ENCODE peak calls at places on chromosome 21, in eight cellular contexts. A is HT1080; O is GM04503; U is left cardiac atrium; W is stimulated activated CD8-positive, alpha-beta memory T cell treated with anti-CD3 and anti-CD28 coated beads, Interleukin-2, amount 100 ng/mL, for 48 hours; E is GM04504; B is NCI-H1694; M is NCI-H345. F is an unnamed sample.
A peak's percentile ranks its signal among the peaks of the same experiment; 100 is the strongest.

GRCh38 chr21:45467221-45467779 is 62.3 kb downstream of the COL18A1 start:
- DNase-seq in A (no peak), O (no peak), U (peak; percentile 26), W (no peak), E (no peak), B (no peak), M (no peak), F (no peak)

GRCh38 chr21:32321480-32321879 is 22.8 kb downstream of the MRAP start:
- DNase-seq in A (no peak), O (no peak), U (no peak), W (no peak), E (no peak), B (no peak), M (no peak), F (peak; percentile 17)

GRCh38 chr21:42036313-42036712 is 26.2 kb upstream of the ZBTB21 start:
- DNase-seq in A (no peak), O (no peak), U (no peak), W (no peak), E (no peak), B (no peak), M (no peak), F (no peak)

GRCh38 chr21:28247454-28248020 is 745.1 kb downstream of the LTN1 start:
- DNase-seq in A (no peak), O (no peak), U (no peak), W (no peak), E (no peak), B (no peak), M (no peak), F (no peak)

GRCh38 chr21:44516342-44516741 is 23.7 kb downstream of the KRTAP10-1 start:
- DNase-seq in A (no peak), O (no peak), U (no peak), W (no peak), E (no peak), B (no peak), M (no peak), F (no peak)

GRCh38 chr21:46052703-46053651 is 44.9 kb upstream of the COL6A2 start:
- DNase-seq in A (peak; percentile 23), O (peak; percentile 89), U (no peak), W (peak; percentile 51), E (peak; percentile 81), B (no peak), M (no peak), F (peak; percentile 5)

GRCh38 chr21:38660333-38661295 is 145.1 kb upstream of the ETS2 start:
- DNase-seq in A (no peak), O (no peak), U (peak; percentile 39), W (no peak), E (no peak), B (no peak), M (peak; percentile 26), F (no peak)

GRCh38 chr21:41713495-41714281 is 53.2 kb downstream of the RIPK4 start:
- DNase-seq in A (no peak), O (no peak), U (no peak), W (no peak), E (no peak), B (no peak), M (no peak), F (no peak)

GRCh38 chr21:34844924-34845238 is 176.1 kb downstream of the CLIC6 start:
- DNase-seq in A (no peak), O (no peak), U (no peak), W (no peak), E (no peak), B (no peak), M (peak; percentile 76), F (no peak)

GRCh38 chr21:27649323-27649722 is 682.4 kb upstream of the ADAMTS5 start:
- DNase-seq in A (peak; percentile 87), O (peak; percentile 77), U (no peak), W (no peak), E (peak; percentile 84), B (no peak), M (no peak), F (no peak)

GRCh38 chr21:44888581-44889550 is 15.4 kb upstream of the PTTG1IP start:
- DNase-seq in A (no peak), O (no peak), U (no peak), W (no peak), E (no peak), B (no peak), M (no peak), F (no peak)

GRCh38 chr21:35559881-35560280 is 500.4 kb downstream of the SETD4 start:
- DNase-seq in A (peak; percentile 30), O (no peak), U (no peak), W (no peak), E (no peak), B (no peak), M (no peak), F (no peak)

GRCh38 chr21:41771625-41771945 is 4.7 kb upstream of the RIPK4 start:
- DNase-seq in A (no peak), O (no peak), U (no peak), W (no peak), E (no peak), B (no peak), M (no peak), F (no peak)

GRCh38 chr21:21246007-21246406 is 247.8 kb downstream of the NCAM2 start:
- DNase-seq in A (no peak), O (no peak), U (no peak), W (no peak), E (no peak), B (no peak), M (no peak), F (no peak)

GRCh38 chr21:44574457-44575306 is 1.2 kb downstream of the KRTAP10-4 start:
- DNase-seq in A (peak; percentile 23), O (no peak), U (no peak), W (no peak), E (no peak), B (no peak), M (no peak), F (no peak)

GRCh38 chr21:15841856-15842564 is 112.2 kb downstream of the USP25 start:
- DNase-seq in A (peak; percentile 66), O (no peak), U (no peak), W (no peak), E (no peak), B (no peak), M (no peak), F (no peak)

GRCh38 chr21:40074198-40074597 is 207.0 kb downstream of the PCP4 start:
- DNase-seq in A (no peak), O (no peak), U (no peak), W (no peak), E (no peak), B (no peak), M (no peak), F (no peak)

GRCh38 chr21:45306832-45307571 is 19.3 kb upstream of the POFUT2 start:
- DNase-seq in A (no peak), O (no peak), U (peak; percentile 90), W (no peak), E (peak; percentile 33), B (no peak), M (no peak), F (no peak)

GRCh38 chr21:35697321-35697808 is 363.0 kb downstream of the SETD4 start:
- DNase-seq in A (peak; percentile 8), O (no peak), U (peak; percentile 79), W (no peak), E (peak; percentile 3), B (no peak), M (peak; percentile 92), F (peak; percentile 61)

GRCh38 chr21:22575165-22575584 is 1577.0 kb downstream of the NCAM2 start:
- DNase-seq in A (peak; percentile 72), O (no peak), U (no peak), W (no peak), E (no peak), B (peak; percentile 58), M (peak; percentile 52), F (no peak)

GRCh38 chr21:23695449-23695848 is 1911.8 kb downstream of the MRPL39 start:
- DNase-seq in A (no peak), O (no peak), U (no peak), W (no peak), E (no peak), B (no peak), M (no peak), F (no peak)

GRCh38 chr21:29297483-29298347 is 1.0 kb upstream of the BACH1 start:
- DNase-seq in A (no peak), O (no peak), U (no peak), W (no peak), E (no peak), B (no peak), M (no peak), F (no peak)

GRCh38 chr21:45154511-45155508 is 80.4 kb downstream of the ADARB1 start:
- DNase-seq in A (peak; percentile 38), O (peak; percentile 55), U (no peak), W (no peak), E (peak; percentile 45), B (peak; percentile 39), M (no peak), F (no peak)

GRCh38 chr21:42216726-42217572 is 2.0 kb upstream of the ABCG1 start:
- DNase-seq in A (no peak), O (no peak), U (no peak), W (no peak), E (no peak), B (no peak), M (no peak), F (no peak)

GRCh38 chr21:17828223-17828622 is 9.1 kb upstream of the C21orf91 start:
- DNase-seq in A (no peak), O (no peak), U (no peak), W (no peak), E (no peak), B (no peak), M (no peak), F (no peak)

GRCh38 chr21:27292229-27292628 is 325.3 kb upstream of the ADAMTS5 start:
- DNase-seq in A (no peak), O (no peak), U (no peak), W (no peak), E (no peak), B (no peak), M (no peak), F (no peak)

GRCh38 chr21:34522284-34522683 is 10.3 kb upstream of the KCNE1 start:
- DNase-seq in A (no peak), O (no peak), U (no peak), W (no peak), E (no peak), B (no peak), M (no peak), F (no peak)

GRCh38 chr21:37149411-37149810 is 76.4 kb downstream of the TTC3 start:
- DNase-seq in A (no peak), O (peak; percentile 78), U (no peak), W (no peak), E (peak; percentile 64), B (no peak), M (no peak), F (no peak)

GRCh38 chr21:17732306-17732705 is 86.8 kb downstream of the C21orf91 start:
- DNase-seq in A (no peak), O (no peak), U (no peak), W (no peak), E (no peak), B (no peak), M (peak; percentile 93), F (no peak)

GRCh38 chr21:16194851-16195251 is 465.1 kb downstream of the USP25 start:
- DNase-seq in A (no peak), O (no peak), U (peak; percentile 22), W (no peak), E (no peak), B (no peak), M (no peak), F (no peak)

GRCh38 chr21:28454978-28455600 is 537.6 kb downstream of the LTN1 start:
- DNase-seq in A (peak; percentile 24), O (peak; percentile 85), U (no peak), W (no peak), E (no peak), B (no peak), M (no peak), F (no peak)

GRCh38 chr21:45094412-45094811 is 20.0 kb downstream of the ADARB1 start:
- DNase-seq in A (no peak), O (no peak), U (no peak), W (no peak), E (no peak), B (no peak), M (no peak), F (no peak)

F was measured in mesothelial cell of epicardium.